ENCODE peak calls at places on chromosomes 11 and 22, in seven cellular contexts. X is thyroid gland, T is body of pancreas, Y is sigmoid colon, A is ovary, G is tibial nerve, S is HCT116. F is an unnamed sample.
A peak's percentile ranks its signal among the peaks of the same experiment; 100 is the strongest.

GRCh38 chr11:64298966-64299846 is 952 bp upstream of the CATSPERZ start:
- DNase-seq in Y (peak; percentile 88), A (peak; percentile 67), T (peak; percentile 65), S (no peak), X (peak; percentile 83), G (peak; percentile 53), F (no peak)

GRCh38 chr11:41404109-41404508 is 55.3 kb downstream of the LRRC4C start:
- DNase-seq in T (no peak), Y (no peak), X (no peak), G (no peak), S (no peak), A (no peak), F (no peak)

GRCh38 chr22:23248583-23248982 is 68.3 kb downstream of the BCR start:
- DNase-seq in S (no peak), G (no peak), A (peak; percentile 0), T (no peak), X (peak; percentile 62), Y (no peak), F (no peak)

GRCh38 chr11:94734563-94735275 is 33.4 kb upstream of the AMOTL1 start:
- DNase-seq in T (no peak), S (peak; percentile 54), G (no peak), Y (no peak), X (no peak), A (no peak), F (no peak)

GRCh38 chr11:120040136-120040840 is 97.6 kb downstream of the TRIM29 start:
- DNase-seq in T (no peak), Y (no peak), G (no peak), S (no peak), A (no peak), X (no peak), F (no peak)

GRCh38 chr11:34599406-34599901 is 21.4 kb upstream of the EHF start:
- DNase-seq in X (no peak), Y (no peak), S (peak; percentile 91), G (no peak), T (no peak), A (no peak), F (no peak)

GRCh38 chr11:102241026-102241425 is 76.3 kb upstream of the BIRC3 start:
- DNase-seq in A (no peak), G (no peak), T (no peak), S (no peak), X (no peak), Y (no peak), F (no peak)

GRCh38 chr11:130424613-130425140 is 3.7 kb downstream of the ADAMTS8 start:
- DNase-seq in S (no peak), G (no peak), Y (no peak), T (no peak), A (no peak), X (no peak), F (no peak)

GRCh38 chr11:72856065-72856464 is 41.9 kb downstream of the ATG16L2 start:
- DNase-seq in T (no peak), X (no peak), A (no peak), G (no peak), S (no peak), Y (no peak), F (no peak)

GRCh38 chr11:17927643-17928343 is 85.1 kb downstream of the SERGEF start:
- DNase-seq in T (no peak), Y (no peak), X (peak; percentile 26), G (no peak), A (peak; percentile 22), S (no peak), F (no peak)

GRCh38 chr22:48089601-48090331 is 1327.3 kb downstream of the TBC1D22A start:
- DNase-seq in Y (peak; percentile 86), A (peak; percentile 59), S (no peak), X (no peak), T (no peak), G (peak; percentile 53), F (no peak)

GRCh38 chr11:63480039-63480438 is 10.9 kb downstream of the PLAAT5 start:
- DNase-seq in A (no peak), G (no peak), T (no peak), S (no peak), Y (no peak), X (no peak), F (no peak)

GRCh38 chr11:74739546-74740270 is 8.5 kb upstream of the CHRDL2 start:
- DNase-seq in X (peak; percentile 47), T (peak; percentile 50), S (peak; percentile 41), A (no peak), G (no peak), Y (no peak), F (peak; percentile 60)

GRCh38 chr22:17964647-17965046 is 59.7 kb downstream of the MICAL3 start:
- DNase-seq in T (no peak), A (no peak), G (no peak), S (no peak), X (peak; percentile 73), Y (no peak), F (no peak)

GRCh38 chr22:26711205-26711958 is 54.0 kb downstream of the MIAT start:
- DNase-seq in Y (no peak), G (no peak), S (no peak), T (no peak), X (no peak), A (no peak), F (no peak)

GRCh38 chr22:17239156-17239701 is 20.0 kb upstream of the ADA2 start:
- DNase-seq in Y (no peak), G (no peak), X (no peak), T (no peak), A (no peak), S (no peak), F (no peak)

GRCh38 chr11:106668147-106668546 is 350.1 kb downstream of the GUCY1A2 start:
- DNase-seq in A (no peak), G (no peak), X (no peak), T (no peak), S (no peak), Y (no peak), F (no peak)

GRCh38 chr11:100860318-100860896 is 173.3 kb downstream of the ARHGAP42 start:
- DNase-seq in S (no peak), X (no peak), G (no peak), A (no peak), T (no peak), Y (no peak), F (no peak)

GRCh38 chr11:13126430-13126829 is 117.3 kb downstream of the RASSF10 start:
- DNase-seq in S (no peak), T (no peak), A (no peak), G (no peak), Y (no peak), X (peak; percentile 60), F (no peak)

GRCh38 chr11:86294026-86294425 is 8.0 kb upstream of the HIKESHI start:
- DNase-seq in G (no peak), Y (no peak), S (no peak), A (no peak), T (no peak), X (no peak), F (no peak)

GRCh38 chr22:26471522-26471921 is 12.1 kb downstream of the HPS4 start:
- DNase-seq in X (no peak), Y (no peak), G (no peak), A (no peak), T (no peak), S (peak; percentile 47), F (no peak)

GRCh38 chr11:128207861-128208321 is 379.5 kb downstream of the ETS1 start:
- DNase-seq in S (peak; percentile 77), T (no peak), G (no peak), A (no peak), X (no peak), Y (no peak), F (no peak)

GRCh38 chr11:63951779-63952536 is 13.2 kb downstream of the NAA40 start:
- DNase-seq in X (no peak), S (no peak), A (no peak), T (no peak), Y (no peak), G (no peak), F (no peak)

DNA sequence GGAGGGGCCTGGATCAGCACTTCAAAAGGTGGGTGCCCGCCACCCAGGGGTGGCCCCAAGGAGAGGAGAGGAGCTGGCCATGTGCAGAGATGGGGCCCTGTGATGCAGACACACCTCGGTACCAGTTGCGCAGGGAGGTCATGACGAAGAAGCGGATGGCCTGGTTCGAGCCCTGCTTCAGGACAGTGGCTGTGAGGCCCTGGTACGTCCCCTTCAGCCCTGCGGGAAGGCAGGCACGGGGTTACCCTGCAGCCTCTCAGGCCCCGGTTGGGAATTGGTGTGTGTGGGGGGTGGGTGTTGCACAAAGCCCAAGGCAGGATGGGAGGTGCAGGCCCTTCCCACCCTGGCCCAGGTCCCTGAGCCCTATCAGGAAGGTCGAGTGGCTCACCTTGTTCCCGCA is 1.8 kb downstream of the SLC25A1 start:
- DNase-seq in G (no peak), Y (no peak), X (no peak), A (no peak), T (no peak), S (no peak), F (no peak)
- H3K4me1 ChIP-seq in G (peaks cover 51% of the 10 kb centered on the region), Y (peaks cover 51% of the 10 kb centered on the region), X (peaks cover 65% of the 10 kb centered on the region), A (peaks cover 7% of the 10 kb centered on the region), T (peaks cover 68% of the 10 kb centered on the region), S (peaks cover 11% of the 10 kb centered on the region), F (no peaks in the 10 kb centered on the region)

DNA sequence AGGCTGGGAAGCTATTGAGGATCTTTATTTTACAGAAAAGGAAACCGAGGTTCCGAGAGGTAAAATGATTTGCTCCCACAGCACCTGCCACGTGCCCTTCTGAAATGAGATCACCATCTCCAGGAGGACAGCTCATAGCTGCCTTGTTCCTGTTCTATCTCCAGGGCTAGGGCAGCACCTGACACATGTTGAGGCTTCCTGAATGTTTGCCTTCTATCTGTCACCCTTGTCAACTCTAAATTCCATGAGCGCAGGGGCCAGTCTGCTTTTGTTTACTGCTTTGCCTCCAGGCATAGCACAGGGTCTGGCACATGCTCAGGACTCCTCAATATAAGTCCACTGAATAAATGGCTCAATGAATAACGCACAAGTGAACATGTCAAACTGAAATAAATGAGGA is 24.1 kb downstream of the ASCC2 start:
- DNase-seq in G (no peak), A (no peak), X (no peak), S (no peak), T (no peak), Y (no peak), F (no peak)
- TF ChIP-seq POLR2A in G (no peak), A (no peak), X (no peak), S (no peak), T (no peak), Y (no peak), F (no peak)

GRCh38 chr22:42633013-42633412 is 7.4 kb downstream of the ATP5MGL start:
- DNase-seq in G (no peak), X (no peak), A (no peak), Y (no peak), S (no peak), T (no peak), F (no peak)
- H3K36me3 ChIP-seq in G (no peaks in the 10 kb centered on the region), X (peaks cover 44% of the 10 kb centered on the region), A (no peaks in the 10 kb centered on the region), Y (peaks cover 17% of the 10 kb centered on the region), S (peaks cover 19% of the 10 kb centered on the region), T (no peaks in the 10 kb centered on the region), F (peaks cover 43% of the 10 kb centered on the region)

DNA sequence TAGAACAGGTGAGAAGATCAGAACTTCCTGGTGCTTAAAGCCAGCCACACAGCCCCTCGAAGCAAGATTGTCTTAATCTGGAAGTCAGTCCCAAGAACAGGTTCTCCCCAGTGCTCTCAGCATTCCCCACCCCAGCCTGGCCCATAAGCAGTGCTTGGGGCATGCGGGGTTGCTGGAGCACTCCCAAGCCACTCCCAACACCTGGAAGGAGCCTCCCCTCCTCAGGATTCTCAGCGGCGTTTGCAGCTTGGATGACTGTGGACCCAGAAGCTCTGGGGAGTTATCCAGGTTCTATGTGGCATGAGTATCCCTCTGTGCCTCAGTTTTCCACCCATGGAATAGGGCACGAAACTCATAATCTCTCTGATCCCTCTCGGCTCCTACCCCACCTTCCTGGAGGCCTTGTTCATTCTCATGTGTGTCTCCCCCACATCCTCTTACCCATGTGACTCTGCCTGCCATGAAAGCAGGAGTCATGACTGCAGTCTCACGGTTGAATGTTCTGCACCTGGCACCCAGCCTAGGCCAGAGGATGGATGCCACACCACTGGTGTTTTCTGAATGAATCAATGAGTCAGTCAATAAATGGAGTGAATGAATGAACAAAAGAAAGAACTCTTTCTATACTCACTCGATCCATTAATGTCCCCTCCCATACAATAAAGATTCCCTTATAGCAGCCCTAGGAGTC is 33.4 kb upstream of the WNT7B start:
- DNase-seq in A (peak; percentile 41), Y (peak; percentile 63), S (no peak), T (no peak), X (peak; percentile 51), G (no peak), F (peak; percentile 35)
- H3K4me1 ChIP-seq in A (peaks cover 25% of the 10 kb centered on the region), Y (peaks cover 45% of the 10 kb centered on the region), S (peaks cover 43% of the 10 kb centered on the region), T (peaks cover 65% of the 10 kb centered on the region), X (peaks cover 72% of the 10 kb centered on the region), G (peaks cover 44% of the 10 kb centered on the region), F (peaks cover 33% of the 10 kb centered on the region)